ENCODE peak calls at places on chromosome 1, in nine cellular contexts. T is MM.1S; J is K562; W is heart left ventricle; V is B cell; D is CD8-positive, alpha-beta T cell; P is colonic mucosa; Y is astrocyte of the spinal cord; M is fibroblast of pulmonary artery. G is an unnamed sample.

GRCh38 chr1:78440381-78440793 is 50.4 kb upstream of the PTGFR start:
- DNase-seq in T (no peak), J (no peak), W (no peak), V (no peak), D (no peak), P (no peak), Y (peak; percentile 54), M (no peak), G (no peak)

GRCh38 chr1:174954686-174955669 is 44.8 kb upstream of the CACYBP start:
- DNase-seq in T (peak; percentile 55), J (no peak), W (no peak), V (no peak), D (no peak), P (no peak), Y (no peak), M (no peak), G (no peak)

GRCh38 chr1:111369177-111369576 is 58.4 kb downstream of the OVGP1 start:
- DNase-seq in T (no peak), J (no peak), W (no peak), V (no peak), D (no peak), P (no peak), Y (no peak), M (peak; percentile 37), G (no peak)

GRCh38 chr1:246923900-246924299 is 7.8 kb downstream of the AHCTF1 start:
- DNase-seq in T (no peak), J (no peak), W (no peak), V (no peak), D (no peak), P (no peak), Y (no peak), M (no peak), G (no peak)

GRCh38 chr1:202638019-202638887 is 72.0 kb downstream of the SYT2 start:
- DNase-seq in T (no peak), J (no peak), W (no peak), V (no peak), D (no peak), P (peak; percentile 84), Y (no peak), M (no peak), G (no peak)

GRCh38 chr1:33234588-33234990 is 21.7 kb upstream of the ZNF362 start:
- DNase-seq in T (no peak), J (no peak), W (no peak), V (no peak), D (no peak), P (no peak), Y (peak; percentile 49), M (no peak), G (no peak)

GRCh38 chr1:160639652-160640051 is 7.2 kb downstream of the SLAMF1 start:
- DNase-seq in T (no peak), J (no peak), W (no peak), V (no peak), D (no peak), P (no peak), Y (peak; percentile 3), M (peak; percentile 21), G (no peak)

GRCh38 chr1:225987491-225988316 is 11.4 kb downstream of the SDE2 start:
- DNase-seq in T (peak; percentile 73), J (peak; percentile 42), W (no peak), V (no peak), D (no peak), P (no peak), Y (peak; percentile 53), M (peak; percentile 74), G (no peak)

GRCh38 chr1:205959789-205960188 is 16.5 kb upstream of the SLC26A9 start:
- DNase-seq in T (no peak), J (no peak), W (no peak), V (no peak), D (no peak), P (no peak), Y (no peak), M (no peak), G (no peak)

GRCh38 chr1:8159470-8160024 is 133.4 kb upstream of the ERRFI1 start:
- DNase-seq in T (no peak), J (no peak), W (no peak), V (no peak), D (no peak), P (no peak), Y (no peak), M (no peak), G (no peak)
- TF ChIP-seq CTCF in T (no peak), J (no peak), W (no peak), V (no peak), D (no peak), P (no peak), Y (no peak), M (no peak), G (no peak)

DNA sequence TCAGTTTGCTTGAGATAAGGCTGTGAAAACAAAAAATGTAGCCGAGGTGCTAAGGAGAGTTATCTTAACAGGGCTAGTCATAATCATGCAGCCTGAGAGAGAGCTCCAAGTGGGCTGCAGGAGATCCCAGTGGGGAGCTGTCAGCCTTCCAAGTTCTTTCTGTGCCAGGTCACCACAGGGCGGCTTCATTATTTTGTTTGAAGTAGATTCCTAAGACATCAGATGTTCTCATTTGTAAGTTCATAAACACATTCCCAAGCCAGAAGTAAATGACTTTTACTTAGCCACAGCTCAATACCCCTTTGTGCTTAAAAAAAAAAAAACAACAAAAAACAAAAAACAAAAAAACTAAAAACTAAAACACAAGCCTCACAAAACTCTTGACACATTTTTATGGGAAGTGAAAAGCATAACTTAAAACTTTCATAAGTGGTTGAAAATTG is 8.5 kb downstream of the CDC14A start:
- DNase-seq in T (no peak), J (peak; percentile 42), W (no peak), V (no peak), D (no peak), P (no peak), Y (peak; percentile 91), M (peak; percentile 36), G (no peak)
- TF ChIP-seq CTCF in T (no peak), J (no peak), W (no peak), V (no peak), D (no peak), P (no peak), Y (no peak), M (no peak), G (no peak)

DNA sequence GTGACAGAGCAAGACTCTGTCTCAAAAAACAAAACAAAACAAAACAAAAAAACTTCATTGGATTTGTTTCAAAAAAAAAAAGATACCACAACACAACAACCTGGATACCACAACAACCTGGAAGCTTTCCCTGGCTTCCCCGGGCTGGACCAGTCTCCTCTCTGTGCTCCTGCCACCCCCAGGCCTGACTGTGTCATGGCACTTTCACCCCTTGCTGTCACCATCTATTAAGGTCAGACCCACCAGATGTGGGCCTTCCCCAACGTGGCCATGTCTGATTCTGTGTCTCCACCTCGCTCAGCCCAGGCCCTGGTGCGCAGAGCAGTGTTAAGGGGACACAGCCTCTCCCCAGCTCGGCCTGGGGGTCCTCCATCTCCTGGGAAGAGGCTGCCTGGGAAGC is 28.3 kb upstream of the ACOT11 start:
- DNase-seq in T (no peak), J (peak; percentile 61), W (no peak), V (no peak), D (no peak), P (no peak), Y (no peak), M (no peak), G (no peak)
- TF ChIP-seq CTCF in T (peak; percentile 26), J (peak; percentile 49), W (no peak), V (no peak), D (no peak), P (peak; percentile 27), Y (peak; percentile 2), M (peak; percentile 23), G (no peak)

GRCh38 chr1:63317007-63317813 is 5.2 kb upstream of the FOXD3 start:
- DNase-seq in T (peak; percentile 92), J (peak; percentile 87), W (peak; percentile 83), V (peak; percentile 79), D (no peak), P (peak; percentile 81), Y (peak; percentile 42), M (peak; percentile 66), G (no peak)
- TF ChIP-seq CTCF in T (peak; percentile 74), J (peak; percentile 79), W (peak; percentile 36), V (peak; percentile 54), D (no peak), P (peak; percentile 66), Y (peak; percentile 64), M (peak; percentile 42), G (peak; percentile 73)

G was measured in D721Med.